ENCODE peak calls at places on chromosomes 2 and 18, in eight cellular contexts. Z is kidney epithelial cell; E is NCI-H524 treated with DMSO at 0.1 percent for 48 hours; W is NCI-H1417; T is activated naive CD4-positive, alpha-beta T cell treated with anti-CD3 and anti-CD28 coated beads for 36 hours; K is cerebellum; U is NCI-H446; M is BJ. Q is an unnamed sample.

GRCh38 chr2:165777522-165778186 is 16.4 kb downstream of the GALNT3 start:
- DNase-seq in Z (no peak), E (no peak), W (no peak), T (no peak), K (no peak), U (no peak), M (no peak), Q (no peak)

GRCh38 chr2:48173141-48173540 is 266.8 kb upstream of the FBXO11 start:
- DNase-seq in Z (no peak), E (no peak), W (no peak), T (no peak), K (no peak), U (no peak), M (no peak), Q (no peak)

GRCh38 chr2:241878007-241878970 is 8.8 kb downstream of the RTP5 start:
- DNase-seq in Z (no peak), E (no peak), W (peak; percentile 80), T (peak; percentile 80), K (peak; percentile 67), U (peak; percentile 80), M (no peak), Q (no peak)

GRCh38 chr18:67514901-67515540 is 1.5 kb downstream of the DSEL start:
- DNase-seq in Z (no peak), E (no peak), W (no peak), T (no peak), K (no peak), U (no peak), M (no peak), Q (no peak)

GRCh38 chr2:15753233-15753798 is 161.6 kb downstream of the DDX1 start:
- DNase-seq in Z (no peak), E (no peak), W (no peak), T (no peak), K (no peak), U (no peak), M (no peak), Q (no peak)

GRCh38 chr2:128375454-128375853 is 56.8 kb upstream of the HS6ST1 start:
- DNase-seq in Z (no peak), E (no peak), W (no peak), T (no peak), K (no peak), U (peak; percentile 41), M (no peak), Q (no peak)

GRCh38 chr2:217928324-217929293 is 74.2 kb downstream of the TNS1 start:
- DNase-seq in Z (no peak), E (no peak), W (peak; percentile 13), T (no peak), K (no peak), U (no peak), M (no peak), Q (no peak)

GRCh38 chr18:8477615-8478014 is 131.6 kb upstream of the RAB12 start:
- DNase-seq in Z (no peak), E (no peak), W (no peak), T (no peak), K (no peak), U (no peak), M (no peak), Q (no peak)

GRCh38 chr2:207663870-207664545 is 38.8 kb upstream of the METTL21A start:
- DNase-seq in Z (no peak), E (peak; percentile 73), W (peak; percentile 10), T (no peak), K (no peak), U (no peak), M (no peak), Q (no peak)

GRCh38 chr2:151946856-151947523 is 118.8 kb upstream of the ARL5A start:
- DNase-seq in Z (no peak), E (peak; percentile 1), W (no peak), T (peak; percentile 30), K (peak; percentile 73), U (peak; percentile 12), M (no peak), Q (peak; percentile 13)

GRCh38 chr18:23998811-23999210 is 15.7 kb upstream of the TTC39C start:
- DNase-seq in Z (no peak), E (no peak), W (peak; percentile 89), T (no peak), K (no peak), U (no peak), M (no peak), Q (no peak)

GRCh38 chr2:18531198-18531597 is 29.3 kb downstream of the RDH14 start:
- DNase-seq in Z (no peak), E (no peak), W (no peak), T (no peak), K (no peak), U (no peak), M (no peak), Q (no peak)

GRCh38 chr18:22223263-22223960 is 54.0 kb downstream of the GATA6 start:
- DNase-seq in Z (peak; percentile 94), E (no peak), W (no peak), T (no peak), K (no peak), U (no peak), M (peak; percentile 15), Q (no peak)

GRCh38 chr2:230358305-230358704 is 31.3 kb downstream of the SP140L start:
- DNase-seq in Z (no peak), E (no peak), W (no peak), T (no peak), K (no peak), U (no peak), M (no peak), Q (no peak)

GRCh38 chr2:229133155-229133772 is 137.8 kb downstream of the PID1 start:
- DNase-seq in Z (no peak), E (peak; percentile 1), W (peak; percentile 39), T (no peak), K (peak; percentile 19), U (no peak), M (no peak), Q (no peak)

GRCh38 chr2:33712674-33713073 is 113.6 kb upstream of the FAM98A start:
- DNase-seq in Z (no peak), E (no peak), W (no peak), T (no peak), K (no peak), U (no peak), M (no peak), Q (no peak)

GRCh38 chr2:66576381-66577330 is 141.7 kb downstream of the MEIS1 start:
- DNase-seq in Z (no peak), E (no peak), W (no peak), T (no peak), K (peak; percentile 47), U (no peak), M (no peak), Q (no peak)

GRCh38 chr2:118112771-118113334 is 24.6 kb downstream of the INSIG2 start:
- DNase-seq in Z (peak; percentile 87), E (no peak), W (no peak), T (no peak), K (no peak), U (no peak), M (peak; percentile 69), Q (no peak)

GRCh38 chr2:70964596-70965386 is 13.6 kb upstream of the ANKRD53 start:
- DNase-seq in Z (no peak), E (no peak), W (no peak), T (peak; percentile 86), K (peak; percentile 69), U (no peak), M (no peak), Q (no peak)

GRCh38 chr2:218736535-218736934 is 25.9 kb downstream of the TTLL4 start:
- DNase-seq in Z (no peak), E (no peak), W (no peak), T (no peak), K (no peak), U (no peak), M (no peak), Q (no peak)

GRCh38 chr2:134258684-134259408 is 5.0 kb downstream of the MGAT5 start:
- DNase-seq in Z (no peak), E (no peak), W (no peak), T (peak; percentile 70), K (no peak), U (no peak), M (no peak), Q (no peak)

GRCh38 chr18:42801706-42802105 is 313.8 kb downstream of the RIT2 start:
- DNase-seq in Z (no peak), E (no peak), W (no peak), T (no peak), K (no peak), U (no peak), M (no peak), Q (no peak)

GRCh38 chr2:143254108-143254507 is 124.9 kb downstream of the ARHGAP15 start:
- DNase-seq in Z (no peak), E (no peak), W (no peak), T (peak; percentile 50), K (no peak), U (no peak), M (no peak), Q (no peak)

GRCh38 chr2:177429688-177430325 is 37.2 kb downstream of the AGPS start:
- DNase-seq in Z (peak; percentile 93), E (peak; percentile 10), W (no peak), T (no peak), K (no peak), U (peak; percentile 30), M (peak; percentile 63), Q (peak; percentile 75)

GRCh38 chr2:199718074-199718473 is 132.9 kb downstream of the FTCDNL1 start:
- DNase-seq in Z (no peak), E (no peak), W (no peak), T (no peak), K (no peak), U (no peak), M (no peak), Q (no peak)

GRCh38 chr2:94758546-94758945 is 112.7 kb upstream of the TEKT4 start:
- DNase-seq in Z (no peak), E (no peak), W (no peak), T (no peak), K (no peak), U (no peak), M (no peak), Q (no peak)

GRCh38 chr2:215367647-215368492 is 56.0 kb downstream of the ATIC start:
- DNase-seq in Z (peak; percentile 43), E (no peak), W (no peak), T (no peak), K (no peak), U (no peak), M (peak; percentile 17), Q (no peak)

Q was measured in DMS 273 treated with DMSO at 0.1 percent for 48 hours.